ENCODE peak calls at places on chromosomes 12 and 14, in four cellular contexts. L is CD4-positive, alpha-beta memory T cell; Z is HCT116; X is iPS DF 6.9. A is an unnamed sample.

GRCh38 chr12:99232324-99232723 is 415.2 kb upstream of the GARIN6 start:
- DNase-seq in L (no peak), Z (no peak), X (no peak), A (no peak)

GRCh38 chr14:37167151-37168047 is 5.0 kb downstream of the SLC25A21 start:
- DNase-seq in L (no peak), Z (no peak), X (no peak), A (no peak)

GRCh38 chr12:50363141-50363540 is 33.3 kb downstream of the FAM186A start:
- DNase-seq in L (no peak), Z (no peak), X (no peak), A (no peak)

GRCh38 chr14:22888662-22889061 is 5.6 kb downstream of the REM2 start:
- DNase-seq in L (peak; percentile 40), Z (no peak), X (no peak), A (peak; percentile 21)

GRCh38 chr12:25276199-25276937 is 25.6 kb upstream of the KRAS start:
- DNase-seq in L (no peak), Z (peak; percentile 42), X (no peak), A (peak; percentile 62)

GRCh38 chr12:12872934-12873275 is 18.5 kb upstream of the GPRC5A start:
- DNase-seq in L (no peak), Z (peak; percentile 84), X (no peak), A (no peak)

GRCh38 chr12:114692558-114693531 is 8.9 kb upstream of the TBX3 start:
- DNase-seq in L (no peak), Z (no peak), X (no peak), A (no peak)

GRCh38 chr12:96167492-96167891 is 26.7 kb upstream of the ELK3 start:
- DNase-seq in L (no peak), Z (no peak), X (no peak), A (no peak)

GRCh38 chr12:48602192-48602989 is 32.5 kb upstream of the LALBA start:
- DNase-seq in L (no peak), Z (no peak), X (no peak), A (no peak)

GRCh38 chr12:53097207-53097563 is 282 bp upstream of the IGFBP6 start:
- DNase-seq in L (no peak), Z (no peak), X (no peak), A (no peak)

GRCh38 chr12:100557357-100557756 is 16.1 kb upstream of the GAS2L3 start:
- DNase-seq in L (no peak), Z (no peak), X (no peak), A (no peak)

GRCh38 chr14:55097894-55098560 is 31.0 kb upstream of the LGALS3 start:
- DNase-seq in L (peak; percentile 22), Z (no peak), X (no peak), A (peak; percentile 39)

GRCh38 chr14:78164226-78164853 is 5.8 kb upstream of the NRXN3 start:
- DNase-seq in L (no peak), Z (peak; percentile 12), X (peak; percentile 50), A (no peak)

GRCh38 chr14:95784137-95784536 is 70.2 kb upstream of the TCL1A start:
- DNase-seq in L (peak; percentile 2), Z (no peak), X (no peak), A (no peak)

GRCh38 chr14:57209561-57209960 is 59.1 kb downstream of the EXOC5 start:
- DNase-seq in L (no peak), Z (no peak), X (no peak), A (no peak)

GRCh38 chr12:44696542-44696941 is 179.6 kb downstream of the NELL2 start:
- DNase-seq in L (no peak), Z (no peak), X (no peak), A (no peak)

GRCh38 chr14:21300892-21301291 is 21.0 kb downstream of the RPGRIP1 start:
- DNase-seq in L (peak; percentile 12), Z (no peak), X (peak; percentile 29), A (no peak)

GRCh38 chr14:94227029-94227428 is 52.9 kb downstream of the PPP4R4 start:
- DNase-seq in L (no peak), Z (no peak), X (no peak), A (no peak)

GRCh38 chr12:85279449-85280137 is 427 bp upstream of the ALX1 start:
- DNase-seq in L (no peak), Z (no peak), X (no peak), A (no peak)

GRCh38 chr14:28653521-28653920 is 113.1 kb upstream of the FOXG1 start:
- DNase-seq in L (no peak), Z (no peak), X (no peak), A (no peak)

GRCh38 chr14:52949711-52950409 is 990 bp downstream of the FERMT2 start:
- DNase-seq in L (peak; percentile 15), Z (no peak), X (no peak), A (no peak)

GRCh38 chr12:93790472-93791152 is 113.4 kb downstream of the CRADD start:
- DNase-seq in L (no peak), Z (no peak), X (no peak), A (no peak)

GRCh38 chr12:80830533-80831088 is 107.1 kb downstream of the LIN7A start:
- DNase-seq in L (no peak), Z (no peak), X (no peak), A (no peak)

GRCh38 chr12:56628671-56629458 is 1.3 kb downstream of the BAZ2A start:
- DNase-seq in L (peak; percentile 76), Z (no peak), X (no peak), A (peak; percentile 79)

GRCh38 chr12:12901158-12901791 is 9.9 kb downstream of the GPRC5A start:
- DNase-seq in L (no peak), Z (no peak), X (no peak), A (no peak)

GRCh38 chr14:103511022-103511693 is 11.5 kb downstream of the CKB start:
- DNase-seq in L (no peak), Z (no peak), X (no peak), A (no peak)

GRCh38 chr14:99518441-99519346 is 37.5 kb downstream of the CCNK start:
- DNase-seq in L (peak; percentile 77), Z (peak; percentile 23), X (peak; percentile 48), A (peak; percentile 78)

GRCh38 chr14:92546347-92547053 is 32.9 kb downstream of the RIN3 start:
- DNase-seq in L (no peak), Z (no peak), X (no peak), A (no peak)

GRCh38 chr12:10673660-10674384 is at the start of gene STYK1:
- DNase-seq in L (peak; percentile 64), Z (peak; percentile 81), X (peak; percentile 71), A (peak; percentile 70)

DNA sequence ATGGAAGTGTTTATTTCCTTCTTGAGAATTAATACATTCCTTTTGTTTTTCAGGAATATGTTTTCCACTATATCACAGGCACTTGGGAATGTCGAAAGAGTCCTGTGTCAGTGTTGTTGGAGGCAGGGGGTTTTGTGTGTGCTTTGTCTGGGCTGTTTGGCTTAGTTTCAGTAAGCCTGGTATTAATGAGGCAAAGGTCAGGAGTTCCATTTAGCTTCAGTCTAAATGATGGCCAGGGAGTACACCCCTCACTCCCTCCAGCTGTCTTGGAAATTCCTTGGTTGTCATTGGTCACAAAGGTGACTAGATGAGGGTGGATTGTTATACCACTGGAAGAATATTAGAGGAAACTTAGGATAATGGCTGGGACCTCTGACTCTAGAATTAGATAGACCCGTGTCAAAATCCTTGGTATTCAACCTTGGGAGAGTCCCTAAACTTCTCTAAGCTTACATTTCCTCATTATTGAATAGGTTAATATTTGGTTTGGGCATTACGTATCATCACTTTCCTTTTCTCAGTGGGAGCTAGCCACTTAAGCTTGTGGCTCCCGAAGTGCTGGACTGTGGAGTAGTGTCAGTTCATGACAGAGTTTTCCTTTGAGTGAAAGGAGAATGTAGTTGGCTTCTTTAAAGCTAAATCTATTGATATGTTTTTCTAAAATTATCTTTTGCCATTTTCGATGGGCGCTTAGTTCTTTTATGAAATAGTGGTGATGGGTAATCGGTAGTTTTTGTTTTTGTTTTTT is 5.2 kb downstream of the FRS2 start:
- DNase-seq in L (no peak), Z (no peak), X (no peak), A (no peak)
- H3K4me1 ChIP-seq in L (peaks cover 48% of the 10 kb centered on the region), Z (peaks cover 10% of the 10 kb centered on the region), X (no peaks in the 10 kb centered on the region), A (peaks cover 27% of the 10 kb centered on the region)

GRCh38 chr14:35760143-35760542 is 49.0 kb downstream of the RALGAPA1 start:
- DNase-seq in L (no peak), Z (no peak), X (no peak), A (no peak)

GRCh38 chr14:35752380-35752779 is 56.7 kb downstream of the RALGAPA1 start:
- DNase-seq in L (no peak), Z (no peak), X (no peak), A (no peak)

GRCh38 chr14:35758523-35759129 is 50.5 kb downstream of the RALGAPA1 start:
- DNase-seq in L (no peak), Z (no peak), X (no peak), A (no peak)

GRCh38 chr14:35750202-35750904 is 58.7 kb downstream of the RALGAPA1 start:
- DNase-seq in L (no peak), Z (no peak), X (no peak), A (no peak)

GRCh38 chr14:35754671-35755070 is 54.4 kb downstream of the RALGAPA1 start:
- DNase-seq in L (no peak), Z (no peak), X (no peak), A (no peak)
- H3K36me3 ChIP-seq in L (peaks cover 8% of the 10 kb centered on the region), Z (peaks cover 10% of the 10 kb centered on the region), X (no peaks in the 10 kb centered on the region), A (no peaks in the 10 kb centered on the region)

GRCh38 chr12:51911307-51911706 is 4.0 kb downstream of the ACVRL1 start:
- DNase-seq in L (no peak), Z (no peak), X (no peak), A (no peak)

GRCh38 chr12:51911788-51912711 is 4.7 kb downstream of the ACVRL1 start:
- DNase-seq in L (no peak), Z (no peak), X (no peak), A (no peak)

GRCh38 chr12:51914034-51914923 is 7.0 kb downstream of the ACVRL1 start:
- DNase-seq in L (no peak), Z (no peak), X (no peak), A (no peak)

GRCh38 chr12:51915003-51915625 is 7.8 kb downstream of the ACVRL1 start:
- DNase-seq in L (no peak), Z (no peak), X (no peak), A (no peak)

DNA sequence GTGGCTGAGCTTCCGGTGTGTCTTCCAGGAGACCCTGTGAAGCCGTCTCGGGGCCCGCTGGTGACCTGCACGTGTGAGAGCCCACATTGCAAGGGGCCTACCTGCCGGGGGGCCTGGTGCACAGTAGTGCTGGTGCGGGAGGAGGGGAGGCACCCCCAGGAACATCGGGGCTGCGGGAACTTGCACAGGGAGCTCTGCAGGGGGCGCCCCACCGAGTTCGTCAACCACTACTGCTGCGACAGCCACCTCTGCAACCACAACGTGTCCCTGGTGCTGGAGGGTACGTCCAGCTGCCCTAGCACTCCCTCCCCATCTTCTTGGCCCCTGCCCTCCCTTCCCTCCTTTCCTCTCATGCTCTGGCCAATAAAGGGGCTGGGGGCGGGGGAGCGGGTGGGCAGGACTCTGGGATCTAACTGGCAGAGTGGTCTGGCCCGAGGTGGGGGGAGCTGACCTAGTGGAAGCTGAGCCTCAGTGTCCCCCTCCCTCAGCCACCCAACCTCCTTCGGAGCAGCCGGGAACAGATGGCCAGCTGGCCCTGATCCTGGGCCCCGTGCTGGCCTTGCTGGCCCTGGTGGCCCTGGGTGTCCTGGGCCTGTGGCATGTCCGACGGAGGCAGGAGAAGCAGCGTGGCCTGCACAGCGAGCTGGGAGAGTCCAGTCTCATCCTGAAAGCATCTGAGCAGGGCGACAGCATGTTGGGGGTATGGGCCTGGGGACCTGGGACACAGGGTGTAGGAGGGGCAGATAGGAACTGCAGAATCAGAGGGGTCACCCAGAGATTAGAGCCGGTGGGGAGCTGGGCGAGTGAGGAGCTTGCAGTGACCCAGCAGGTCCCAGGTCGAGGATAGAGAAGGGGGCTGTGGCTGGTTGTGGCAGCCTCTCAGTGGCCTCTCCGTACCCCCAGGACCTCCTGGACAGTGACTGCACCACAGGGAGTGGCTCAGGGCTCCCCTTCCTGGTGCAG is 6.0 kb downstream of the ACVRL1 start:
- DNase-seq in L (no peak), Z (no peak), X (no peak), A (no peak)
- H3K4me3 ChIP-seq in L (no peak overlapping the region), Z (no peak overlapping the region), X (no peak overlapping the region), A (no peak overlapping the region)

GRCh38 chr12:59936546-59936945 is 340.7 kb downstream of the SLC16A7 start:
- DNase-seq in L (no peak), Z (no peak), X (no peak), A (no peak)
- H3K4me1 ChIP-seq in L (no peaks in the 10 kb centered on the region), Z (no peaks in the 10 kb centered on the region), X (no peaks in the 10 kb centered on the region), A (no peaks in the 10 kb centered on the region)

A was measured in CD8-positive, alpha-beta memory T cell.